ENCODE peak calls at places on chromosomes 1 and 21, in six cellular contexts. S is psoas muscle, B is fibroblast of gingiva, K is heart left ventricle, L is cardiac muscle cell, Z is Right ventricle myocardium superior. T is an unnamed sample.

GRCh38 chr1:77925536-77925935 is 37.1 kb downstream of the NEXN start:
- DNase-seq in S (no peak), Z (no peak), K (no peak), B (peak; percentile 34), L (no peak), T (no peak)

GRCh38 chr1:20477355-20478071 is 8.5 kb downstream of the CAMK2N1 start:
- DNase-seq in S (no peak), L (no peak), K (peak; percentile 33), B (no peak), Z (no peak), T (no peak)

GRCh38 chr1:22249928-22250680 is 107.2 kb upstream of the WNT4 start:
- DNase-seq in Z (no peak), K (no peak), L (no peak), S (no peak), B (no peak), T (no peak)

GRCh38 chr1:41045740-41046139 is 24.2 kb upstream of the SLFNL1 start:
- DNase-seq in Z (peak; percentile 49), B (peak; percentile 93), K (peak; percentile 36), S (peak; percentile 42), L (no peak), T (no peak)

GRCh38 chr1:228697209-228698016 is 37.9 kb upstream of the RHOU start:
- DNase-seq in B (peak; percentile 89), L (peak; percentile 13), S (peak; percentile 67), Z (peak; percentile 78), K (peak; percentile 34), T (peak; percentile 13)

GRCh38 chr1:220787069-220787614 is 429 bp downstream of the MTARC1 start:
- DNase-seq in L (no peak), Z (no peak), K (no peak), S (no peak), B (no peak), T (peak; percentile 64)

GRCh38 chr1:22127248-22127647 is 15.6 kb downstream of the WNT4 start:
- DNase-seq in L (no peak), B (no peak), K (no peak), Z (no peak), S (no peak), T (no peak)

GRCh38 chr1:176460606-176461336 is 2.2 kb upstream of the PAPPA2 start:
- DNase-seq in K (no peak), S (no peak), L (no peak), B (no peak), Z (no peak), T (no peak)

GRCh38 chr1:77975386-77975785 is 3.5 kb downstream of the FUBP1 start:
- DNase-seq in K (no peak), S (no peak), L (no peak), B (no peak), Z (no peak), T (no peak)

GRCh38 chr1:162985816-162986215 is 83.3 kb upstream of the RGS4 start:
- DNase-seq in S (no peak), B (no peak), K (no peak), Z (no peak), L (no peak), T (no peak)

GRCh38 chr21:29302340-29302991 is 3.7 kb downstream of the BACH1 start:
- DNase-seq in B (no peak), Z (no peak), S (no peak), K (no peak), L (peak; percentile 30), T (no peak)

GRCh38 chr1:183124259-183124658 is 61.8 kb upstream of the LAMC2 start:
- DNase-seq in Z (peak; percentile 53), S (no peak), K (no peak), B (no peak), L (no peak), T (no peak)

GRCh38 chr1:192741095-192741494 is 67.7 kb upstream of the RGS2 start:
- DNase-seq in B (no peak), L (no peak), Z (no peak), K (no peak), S (no peak), T (no peak)

GRCh38 chr1:207752456-207753132 is 740 bp downstream of the CD46 start:
- DNase-seq in B (peak; percentile 7), L (peak; percentile 40), S (peak; percentile 17), K (no peak), Z (peak; percentile 46), T (peak; percentile 14)

GRCh38 chr1:88740784-88741183 is 56.7 kb downstream of the PKN2 start:
- DNase-seq in K (no peak), B (no peak), L (no peak), S (no peak), Z (no peak), T (no peak)

T was measured in NCI-H774.